ENCODE peak calls at places on chromosomes 11 and 22, in seven cellular contexts. One of them, this sample, is unnamed.

GRCh38 chr22:24683671-24684070 is 80.7 kb downstream of the GGT1 start:
- DNase-seq in H1: no peak
- DNase-seq in GM12891: no peak
- DNase-seq in SK-N-SH: no peak
- DNase-seq in K562: no peak
- DNase-seq in GM12878: no peak
- DNase-seq in HepG2: no peak
- DNase-seq in this sample: no peak

GRCh38 chr11:66569076-66569475 is 670 bp upstream of the CTSF start:
- DNase-seq in SK-N-SH: no peak
- DNase-seq in GM12878: no peak
- DNase-seq in H1: no peak
- DNase-seq in K562: no peak
- DNase-seq in HepG2: no peak
- DNase-seq in GM12891: no peak
- DNase-seq in this sample: no peak

GRCh38 chr22:46025973-46026906 is 49.3 kb upstream of the WNT7B start:
- DNase-seq in GM12891: no peak
- DNase-seq in GM12878: no peak
- DNase-seq in H1: no peak
- DNase-seq in SK-N-SH: peak; percentile 29
- DNase-seq in K562: no peak
- DNase-seq in HepG2: no peak
- DNase-seq in this sample: no peak

GRCh38 chr11:61602775-61603569 is 22.1 kb upstream of the SYT7 start:
- DNase-seq in K562: peak; percentile 70
- DNase-seq in GM12878: no peak
- DNase-seq in GM12891: no peak
- DNase-seq in H1: no peak
- DNase-seq in SK-N-SH: peak; percentile 89
- DNase-seq in HepG2: no peak
- DNase-seq in this sample: no peak

GRCh38 chr11:28089378-28089777 is 18.6 kb downstream of the KIF18A start:
- DNase-seq in GM12891: no peak
- DNase-seq in H1: no peak
- DNase-seq in HepG2: no peak
- DNase-seq in K562: no peak
- DNase-seq in SK-N-SH: no peak
- DNase-seq in GM12878: no peak
- DNase-seq in this sample: no peak

GRCh38 chr11:110196241-110196754 is 100.1 kb downstream of the RDX start:
- DNase-seq in K562: no peak
- DNase-seq in H1: no peak
- DNase-seq in GM12891: no peak
- DNase-seq in HepG2: peak; percentile 25
- DNase-seq in SK-N-SH: no peak
- DNase-seq in GM12878: no peak
- DNase-seq in this sample: no peak

GRCh38 chr22:36068776-36069344 is 40.2 kb upstream of the RBFOX2 start:
- DNase-seq in HepG2: no peak
- DNase-seq in GM12878: no peak
- DNase-seq in GM12891: no peak
- DNase-seq in SK-N-SH: no peak
- DNase-seq in H1: no peak
- DNase-seq in K562: no peak
- DNase-seq in this sample: no peak

GRCh38 chr22:27749597-27750225 is 51.8 kb downstream of the MN1 start:
- DNase-seq in SK-N-SH: no peak
- DNase-seq in HepG2: no peak
- DNase-seq in H1: no peak
- DNase-seq in GM12878: no peak
- DNase-seq in K562: no peak
- DNase-seq in GM12891: no peak
- DNase-seq in this sample: no peak

GRCh38 chr11:15223318-15223717 is 108.6 kb downstream of the INSC start:
- DNase-seq in GM12878: no peak
- DNase-seq in SK-N-SH: no peak
- DNase-seq in K562: no peak
- DNase-seq in HepG2: no peak
- DNase-seq in GM12891: no peak
- DNase-seq in H1: no peak
- DNase-seq in this sample: no peak

GRCh38 chr11:78472905-78473304 is 55.3 kb upstream of the GAB2 start:
- DNase-seq in HepG2: peak; percentile 38
- DNase-seq in H1: no peak
- DNase-seq in GM12878: no peak
- DNase-seq in K562: no peak
- DNase-seq in GM12891: no peak
- DNase-seq in SK-N-SH: no peak
- DNase-seq in this sample: no peak

GRCh38 chr22:37623075-37624016 is 14.7 kb downstream of the GGA1 start:
- DNase-seq in H1: peak; percentile 95
- DNase-seq in HepG2: peak; percentile 50
- DNase-seq in GM12878: no peak
- DNase-seq in K562: peak; percentile 70
- DNase-seq in GM12891: peak; percentile 84
- DNase-seq in SK-N-SH: peak; percentile 94
- DNase-seq in this sample: peak; percentile 88

GRCh38 chr11:61598383-61598782 is 17.5 kb upstream of the SYT7 start:
- DNase-seq in GM12878: no peak
- DNase-seq in SK-N-SH: no peak
- DNase-seq in K562: no peak
- DNase-seq in GM12891: no peak
- DNase-seq in H1: no peak
- DNase-seq in HepG2: no peak
- DNase-seq in this sample: no peak

GRCh38 chr22:26945565-26945964 is 288.2 kb downstream of the MIAT start:
- DNase-seq in HepG2: no peak
- DNase-seq in H1: no peak
- DNase-seq in GM12891: no peak
- DNase-seq in GM12878: no peak
- DNase-seq in K562: no peak
- DNase-seq in SK-N-SH: no peak
- DNase-seq in this sample: no peak

GRCh38 chr11:116420770-116421528 is 351.8 kb downstream of the BUD13 start:
- DNase-seq in H1: no peak
- DNase-seq in HepG2: no peak
- DNase-seq in SK-N-SH: no peak
- DNase-seq in GM12891: no peak
- DNase-seq in GM12878: no peak
- DNase-seq in K562: peak; percentile 4
- DNase-seq in this sample: no peak

GRCh38 chr11:71213696-71214552 is 38.5 kb downstream of the SHANK2 start:
- DNase-seq in HepG2: no peak
- DNase-seq in SK-N-SH: no peak
- DNase-seq in GM12891: no peak
- DNase-seq in GM12878: no peak
- DNase-seq in K562: no peak
- DNase-seq in H1: no peak
- DNase-seq in this sample: no peak

GRCh38 chr11:69195819-69196218 is 40.1 kb downstream of the SMIM38 start:
- DNase-seq in K562: no peak
- DNase-seq in HepG2: no peak
- DNase-seq in GM12891: no peak
- DNase-seq in SK-N-SH: no peak
- DNase-seq in GM12878: no peak
- DNase-seq in H1: no peak
- DNase-seq in this sample: no peak

GRCh38 chr11:120178441-120179070 is 32.3 kb upstream of the OAF start:
- DNase-seq in SK-N-SH: no peak
- DNase-seq in H1: no peak
- DNase-seq in GM12878: no peak
- DNase-seq in GM12891: no peak
- DNase-seq in HepG2: no peak
- DNase-seq in K562: no peak
- DNase-seq in this sample: no peak

GRCh38 chr22:17087176-17088131 is 2.7 kb downstream of the IL17RA start:
- DNase-seq in SK-N-SH: no peak
- DNase-seq in H1: no peak
- DNase-seq in K562: peak; percentile 27
- DNase-seq in HepG2: no peak
- DNase-seq in GM12891: no peak
- DNase-seq in GM12878: peak; percentile 55
- DNase-seq in this sample: no peak

GRCh38 chr11:2674681-2675131 is 25.1 kb downstream of the KCNQ1OT1 start:
- DNase-seq in K562: no peak
- DNase-seq in HepG2: no peak
- DNase-seq in GM12878: no peak
- DNase-seq in H1: no peak
- DNase-seq in GM12891: no peak
- DNase-seq in SK-N-SH: peak; percentile 73
- DNase-seq in this sample: no peak

GRCh38 chr22:48749555-48750227 is 1078.0 kb downstream of the BRD1 start:
- DNase-seq in SK-N-SH: no peak
- DNase-seq in GM12891: no peak
- DNase-seq in GM12878: no peak
- DNase-seq in HepG2: no peak
- DNase-seq in H1: no peak
- DNase-seq in K562: no peak
- DNase-seq in this sample: no peak

GRCh38 chr22:38982008-38982927 is at the start of gene APOBEC3B:
- DNase-seq in GM12891: peak; percentile 64
- DNase-seq in GM12878: peak; percentile 85
- DNase-seq in K562: peak; percentile 92
- DNase-seq in SK-N-SH: no peak
- DNase-seq in HepG2: peak; percentile 86
- DNase-seq in H1: no peak
- DNase-seq in this sample: peak; percentile 77

DNA sequence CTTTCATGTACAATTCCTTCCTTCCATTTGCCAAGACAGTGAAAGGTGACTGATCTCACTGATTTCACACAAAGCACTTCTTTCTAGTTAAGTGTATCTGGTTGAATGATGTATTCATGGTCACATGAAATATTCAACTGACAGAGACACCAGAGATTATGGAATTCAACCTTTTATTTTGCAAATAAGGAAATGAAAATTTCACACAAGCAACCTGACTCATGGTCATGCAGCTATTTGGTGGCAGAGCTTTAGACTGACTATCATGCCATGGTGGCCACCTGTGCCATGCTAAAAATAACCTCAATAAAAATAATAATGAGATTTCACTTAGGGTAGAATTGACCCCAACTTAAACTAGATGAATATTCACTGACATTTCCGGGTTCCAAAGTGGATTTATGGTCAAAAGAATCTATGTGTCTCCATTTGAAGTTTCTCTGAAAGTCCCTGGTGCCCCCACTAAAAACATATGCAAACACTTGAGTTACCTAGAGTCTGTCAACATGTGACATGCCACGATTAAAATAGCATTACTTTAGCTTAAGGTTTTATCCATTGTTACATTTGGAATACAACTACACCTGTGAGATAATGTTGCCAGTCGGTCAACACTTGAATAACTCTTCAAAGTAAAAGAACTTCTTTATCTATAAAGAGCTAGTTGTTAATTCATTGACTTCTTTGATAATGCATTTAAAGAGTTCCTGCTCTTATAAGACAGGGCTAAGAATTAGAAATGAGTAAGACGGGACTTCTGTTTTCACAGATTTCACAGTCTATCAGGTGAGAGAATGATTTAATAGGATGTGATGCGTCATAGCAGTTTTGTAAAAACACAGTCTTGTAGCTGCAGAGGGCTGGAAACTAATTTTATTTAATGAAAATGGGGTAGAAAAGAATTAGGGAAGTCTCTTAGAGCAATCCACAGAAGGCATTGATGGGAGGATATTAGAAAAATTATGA is 94.6 kb upstream of the OR9G4 start:
- DNase-seq in GM12878: no peak
- DNase-seq in SK-N-SH: no peak
- DNase-seq in HepG2: no peak
- DNase-seq in GM12891: no peak
- DNase-seq in H1: no peak
- DNase-seq in K562: no peak
- DNase-seq in this sample: no peak
- TF ChIP-seq TAF1 in GM12878: no peak
- TF ChIP-seq TAF1 in SK-N-SH: no peak
- TF ChIP-seq TAF1 in HepG2: no peak
- TF ChIP-seq TAF1 in GM12891: no peak
- TF ChIP-seq TAF1 in H1: no peak
- TF ChIP-seq TAF1 in K562: no peak
- TF ChIP-seq TAF1 in this sample: no peak

DNA sequence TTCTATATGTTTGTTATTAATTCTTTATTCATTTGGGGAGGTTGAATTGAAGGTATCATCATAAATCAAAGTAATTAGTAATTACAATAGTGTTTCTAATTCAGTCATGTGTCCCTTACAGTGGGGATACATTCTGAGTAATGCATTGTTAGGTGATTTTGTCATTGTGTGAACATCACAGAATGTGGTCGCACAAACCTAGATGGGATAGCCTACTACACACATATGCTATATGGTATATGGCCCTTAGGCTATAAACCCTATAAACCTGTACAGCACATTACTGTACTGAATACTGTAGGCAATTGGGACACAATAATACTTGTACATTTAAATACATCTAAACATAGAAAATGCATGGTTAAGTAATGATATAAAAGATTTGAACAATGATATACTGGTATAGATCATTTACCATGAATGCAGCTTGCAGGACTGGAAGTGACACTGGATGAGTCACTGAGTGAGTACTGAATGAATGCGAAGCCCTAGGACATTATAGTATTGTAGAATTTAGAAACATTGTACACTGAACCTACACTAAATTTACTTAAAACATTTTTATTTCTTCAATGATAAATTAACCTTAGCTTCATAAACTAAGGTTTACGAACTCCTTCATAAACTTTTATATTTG is 936.2 kb upstream of the CHORDC1 start:
- DNase-seq in SK-N-SH: no peak
- DNase-seq in GM12878: no peak
- DNase-seq in K562: no peak
- DNase-seq in GM12891: no peak
- DNase-seq in HepG2: no peak
- DNase-seq in H1: no peak
- DNase-seq in this sample: no peak
- TF ChIP-seq TAF1 in SK-N-SH: no peak
- TF ChIP-seq TAF1 in GM12878: no peak
- TF ChIP-seq TAF1 in K562: no peak
- TF ChIP-seq TAF1 in GM12891: no peak
- TF ChIP-seq TAF1 in HepG2: no peak
- TF ChIP-seq TAF1 in H1: no peak
- TF ChIP-seq TAF1 in this sample: no peak

GRCh38 chr11:12540913-12541587 is 133.2 kb upstream of the TEAD1 start:
- DNase-seq in HepG2: no peak
- DNase-seq in H1: peak; percentile 43
- DNase-seq in SK-N-SH: no peak
- DNase-seq in GM12878: no peak
- DNase-seq in K562: no peak
- DNase-seq in GM12891: no peak
- DNase-seq in this sample: no peak
- TF ChIP-seq TAF1 in HepG2: no peak
- TF ChIP-seq TAF1 in H1: no peak
- TF ChIP-seq TAF1 in SK-N-SH: no peak
- TF ChIP-seq TAF1 in GM12878: no peak
- TF ChIP-seq TAF1 in K562: no peak
- TF ChIP-seq TAF1 in GM12891: no peak
- TF ChIP-seq TAF1 in this sample: no peak

DNA sequence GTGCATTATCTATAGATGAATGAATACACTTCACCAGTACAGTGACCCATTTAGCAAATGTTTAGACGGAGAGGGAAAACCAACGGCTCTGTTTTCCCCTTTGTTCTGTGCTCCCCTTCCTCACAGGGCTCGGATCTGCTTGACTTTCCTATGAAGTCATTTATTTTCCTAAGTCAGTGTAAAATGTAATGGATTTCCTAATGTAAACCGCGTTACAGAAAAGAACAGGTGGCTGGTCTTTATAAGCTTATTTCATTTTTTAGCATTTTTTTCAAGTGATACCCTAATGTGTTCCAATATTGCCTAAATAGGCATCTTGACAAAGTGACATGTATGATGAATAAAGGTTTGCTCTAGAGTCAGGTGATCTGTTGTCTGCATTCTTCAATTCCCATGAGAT is 207.5 kb downstream of the PGR start:
- DNase-seq in SK-N-SH: no peak
- DNase-seq in H1: no peak
- DNase-seq in HepG2: no peak
- DNase-seq in K562: no peak
- DNase-seq in GM12891: no peak
- DNase-seq in GM12878: no peak
- DNase-seq in this sample: no peak
- TF ChIP-seq TAF1 in SK-N-SH: no peak
- TF ChIP-seq TAF1 in H1: no peak
- TF ChIP-seq TAF1 in HepG2: no peak
- TF ChIP-seq TAF1 in K562: no peak
- TF ChIP-seq TAF1 in GM12891: no peak
- TF ChIP-seq TAF1 in GM12878: no peak
- TF ChIP-seq TAF1 in this sample: no peak